ENCODE peak calls at places on chromosomes 5 and 9, in ten cellular contexts. F is neural crest cell, S is choroid plexus epithelial cell, I is right lobe of liver, C is K562, Q is heart right ventricle, P is hepatocyte, R is H9, N is lower leg skin, K is neural progenitor cell. M is an unnamed sample.

GRCh38 chr9:131854334-131854733 is 114.5 kb upstream of the RAPGEF1 start:
- DNase-seq in F (no peak), S (peak), I (no peak), C (no peak), Q (no peak), P (no peak), R (no peak), N (no peak), K (no peak), M (no peak)

GRCh38 chr5:168086104-168086610 is 205.3 kb upstream of the WWC1 start:
- DNase-seq in F (no peak), S (no peak), I (no peak), C (no peak), Q (no peak), P (peak), R (no peak), N (no peak), K (no peak), M (no peak)

GRCh38 chr9:129273136-129273895 is 95.3 kb upstream of the IER5L start:
- DNase-seq in F (no peak), S (no peak), I (peak), C (no peak), Q (no peak), P (no peak), R (no peak), N (no peak), K (no peak), M (no peak)

GRCh38 chr9:79353856-79354520 is 217.8 kb upstream of the TLE4 start:
- DNase-seq in F (no peak), S (peak), I (no peak), C (no peak), Q (no peak), P (no peak), R (no peak), N (no peak), K (no peak), M (no peak)

GRCh38 chr9:13974891-13975290 is 339.1 kb downstream of the NFIB start:
- DNase-seq in F (no peak), S (no peak), I (no peak), C (no peak), Q (no peak), P (no peak), R (no peak), N (no peak), K (no peak), M (no peak)

GRCh38 chr5:102826629-102827028 is 71.5 kb downstream of the PAM start:
- DNase-seq in F (no peak), S (no peak), I (no peak), C (no peak), Q (no peak), P (no peak), R (no peak), N (no peak), K (peak), M (no peak)

GRCh38 chr9:106127771-106128170 is 433.4 kb downstream of the TMEM38B start:
- DNase-seq in F (no peak), S (no peak), I (no peak), C (no peak), Q (no peak), P (no peak), R (no peak), N (no peak), K (no peak), M (no peak)

GRCh38 chr9:126722252-126722921 is 82.5 kb upstream of the ZBTB43 start:
- DNase-seq in F (peak), S (peak), I (peak), C (peak), Q (peak), P (peak), R (peak), N (peak), K (peak), M (peak)

GRCh38 chr5:80466669-80467485 is 21.0 kb upstream of the FAM151B start:
- DNase-seq in F (no peak), S (peak), I (no peak), C (no peak), Q (no peak), P (no peak), R (no peak), N (no peak), K (no peak), M (no peak)

GRCh38 chr5:109743770-109744212 is 54.1 kb downstream of the MAN2A1 start:
- DNase-seq in F (no peak), S (peak), I (no peak), C (peak), Q (no peak), P (peak), R (no peak), N (no peak), K (peak), M (no peak)

GRCh38 chr5:6462671-6463070 is 14.0 kb downstream of the UBE2QL1 start:
- DNase-seq in F (no peak), S (no peak), I (no peak), C (no peak), Q (no peak), P (no peak), R (no peak), N (no peak), K (no peak), M (no peak)

GRCh38 chr9:7974335-7975005 is 174.9 kb upstream of the DMAC1 start:
- DNase-seq in F (no peak), S (no peak), I (no peak), C (no peak), Q (no peak), P (no peak), R (no peak), N (no peak), K (no peak), M (no peak)

GRCh38 chr9:130500340-130500771 is 55.6 kb downstream of the ASS1 start:
- DNase-seq in F (no peak), S (no peak), I (peak), C (no peak), Q (no peak), P (peak), R (no peak), N (no peak), K (no peak), M (no peak)

GRCh38 chr9:35407846-35408245 is 82.1 kb upstream of the RUSC2 start:
- DNase-seq in F (no peak), S (no peak), I (no peak), C (no peak), Q (no peak), P (no peak), R (no peak), N (no peak), K (no peak), M (no peak)

GRCh38 chr9:136609838-136610311 is 52.8 kb upstream of the EGFL7 start:
- DNase-seq in F (no peak), S (no peak), I (no peak), C (no peak), Q (no peak), P (no peak), R (no peak), N (no peak), K (no peak), M (no peak)

GRCh38 chr5:132074772-132075718 is 1.5 kb downstream of the CSF2 start:
- DNase-seq in F (no peak), S (no peak), I (no peak), C (peak), Q (no peak), P (no peak), R (no peak), N (no peak), K (peak), M (no peak)

GRCh38 chr5:9063615-9064245 is 482.1 kb downstream of the SEMA5A start:
- DNase-seq in F (no peak), S (no peak), I (no peak), C (no peak), Q (no peak), P (no peak), R (no peak), N (no peak), K (no peak), M (no peak)

GRCh38 chr5:53335115-53335514 is 145.3 kb upstream of the FST start:
- DNase-seq in F (no peak), S (no peak), I (peak), C (no peak), Q (no peak), P (peak), R (peak), N (no peak), K (peak), M (no peak)

GRCh38 chr5:81233080-81233634 is at the start of gene CKMT2:
- DNase-seq in F (peak), S (peak), I (peak), C (peak), Q (peak), P (peak), R (peak), N (no peak), K (peak), M (peak)

GRCh38 chr9:89878003-89878411 is 273.2 kb downstream of the GADD45G start:
- DNase-seq in F (no peak), S (no peak), I (peak), C (no peak), Q (no peak), P (no peak), R (peak), N (no peak), K (no peak), M (no peak)

GRCh38 chr5:67350185-67350584 is 153.6 kb upstream of the CD180 start:
- DNase-seq in F (no peak), S (no peak), I (no peak), C (no peak), Q (no peak), P (no peak), R (no peak), N (no peak), K (no peak), M (no peak)

GRCh38 chr9:70563437-70564204 is 149.2 kb upstream of the KLF9 start:
- DNase-seq in F (no peak), S (peak), I (no peak), C (no peak), Q (no peak), P (no peak), R (no peak), N (no peak), K (no peak), M (no peak)

GRCh38 chr9:36141288-36141687 is 4.8 kb downstream of the GLIPR2 start:
- DNase-seq in F (no peak), S (peak), I (no peak), C (no peak), Q (no peak), P (no peak), R (peak), N (no peak), K (peak), M (peak)

GRCh38 chr5:54292866-54293265 is 17.5 kb downstream of the ARL15 start:
- DNase-seq in F (no peak), S (no peak), I (no peak), C (peak), Q (no peak), P (no peak), R (no peak), N (no peak), K (no peak), M (no peak)

GRCh38 chr5:145811834-145812625 is 23.1 kb downstream of the PRELID2 start:
- DNase-seq in F (no peak), S (peak), I (no peak), C (no peak), Q (no peak), P (peak), R (no peak), N (no peak), K (peak), M (no peak)
- TF ChIP-seq CTCF in F (peak), S (peak), I (no peak), C (peak), Q (no peak), P (peak), R (peak), N (no peak), K (peak), M (no peak)

GRCh38 chr9:95666096-95666784 is 149.5 kb upstream of the PTCH1 start:
- DNase-seq in F (no peak), S (no peak), I (no peak), C (no peak), Q (no peak), P (no peak), R (no peak), N (no peak), K (no peak), M (no peak)
- TF ChIP-seq CTCF in F (no peak), S (no peak), I (no peak), C (no peak), Q (no peak), P (no peak), R (no peak), N (no peak), K (no peak), M (no peak)

DNA sequence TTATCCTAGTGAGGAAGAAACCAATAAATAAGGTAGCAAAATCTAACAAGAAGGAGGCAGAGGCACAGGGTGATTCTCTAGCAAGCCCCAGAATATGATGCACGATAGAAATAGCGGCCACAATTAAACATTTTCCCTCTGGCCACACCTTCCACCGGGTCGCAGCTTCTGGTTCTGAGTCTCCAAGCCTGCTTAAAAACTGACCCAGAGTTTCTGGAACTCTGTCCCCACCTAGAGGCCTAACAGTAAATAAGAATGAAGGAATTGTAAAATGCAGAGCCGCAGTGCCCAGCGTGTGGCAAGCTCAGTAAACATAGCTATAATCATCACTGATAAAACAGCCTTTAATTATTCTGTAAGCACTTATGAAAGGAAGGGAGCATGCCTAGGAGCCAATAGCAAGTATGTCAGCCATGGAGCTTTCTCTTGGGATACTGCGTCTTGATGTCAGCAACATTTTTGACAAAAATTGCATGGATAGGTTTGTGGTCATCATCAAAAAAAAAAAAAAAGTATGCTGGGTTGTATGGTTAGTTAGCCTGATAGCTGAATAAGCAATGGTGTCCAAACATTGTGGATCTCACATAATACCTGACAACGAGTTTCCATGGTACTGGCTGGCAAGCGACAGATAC is 465.5 kb downstream of the DNAH5 start:
- DNase-seq in F (peak), S (peak), I (peak), C (peak), Q (no peak), P (peak), R (peak), N (no peak), K (peak), M (peak)
- TF ChIP-seq CTCF in F (peak), S (peak), I (peak), C (peak), Q (no peak), P (peak), R (peak), N (no peak), K (peak), M (peak)

DNA sequence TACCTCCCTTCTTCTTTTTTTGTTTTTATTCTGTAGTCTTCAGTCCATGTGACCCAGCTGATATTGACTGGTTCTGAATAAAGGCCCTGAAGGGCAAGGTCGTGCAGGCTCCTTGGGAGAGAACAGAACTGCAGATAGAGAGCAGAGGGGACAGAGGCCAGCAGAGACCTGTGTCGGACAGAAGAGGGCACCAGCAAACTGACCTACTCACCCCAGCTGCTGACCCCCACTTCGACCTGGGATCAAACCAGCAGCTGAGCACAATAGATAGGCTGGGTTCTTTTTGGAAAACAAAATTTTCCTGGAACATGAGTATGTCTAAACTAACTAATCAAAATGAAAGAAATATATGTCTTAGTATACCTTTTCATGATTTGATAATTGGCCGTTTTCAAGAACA is 695.1 kb downstream of the NR2F1-AS1 start:
- DNase-seq in F (peak), S (no peak), I (no peak), C (no peak), Q (no peak), P (no peak), R (peak), N (no peak), K (peak), M (peak)
- TF ChIP-seq CTCF in F (peak), S (no peak), I (peak), C (no peak), Q (no peak), P (peak), R (peak), N (no peak), K (peak), M (peak)

GRCh38 chr5:147223343-147223742 is 11.5 kb upstream of the STK32A start:
- DNase-seq in F (no peak), S (peak), I (no peak), C (no peak), Q (no peak), P (no peak), R (no peak), N (no peak), K (no peak), M (no peak)

GRCh38 chr5:147226512-147226911 is 8.3 kb upstream of the STK32A start:
- DNase-seq in F (no peak), S (no peak), I (no peak), C (no peak), Q (no peak), P (no peak), R (no peak), N (no peak), K (no peak), M (no peak)

GRCh38 chr5:147225938-147226337 is 8.9 kb upstream of the STK32A start:
- DNase-seq in F (no peak), S (no peak), I (no peak), C (no peak), Q (no peak), P (no peak), R (no peak), N (no peak), K (no peak), M (no peak)

GRCh38 chr5:147223951-147224791 is 10.7 kb upstream of the STK32A start:
- DNase-seq in F (no peak), S (peak), I (no peak), C (peak), Q (no peak), P (peak), R (no peak), N (no peak), K (peak), M (peak)
- TF ChIP-seq CTCF in F (peak), S (peak), I (peak), C (no peak), Q (peak), P (peak), R (peak), N (no peak), K (peak), M (peak)

DNA sequence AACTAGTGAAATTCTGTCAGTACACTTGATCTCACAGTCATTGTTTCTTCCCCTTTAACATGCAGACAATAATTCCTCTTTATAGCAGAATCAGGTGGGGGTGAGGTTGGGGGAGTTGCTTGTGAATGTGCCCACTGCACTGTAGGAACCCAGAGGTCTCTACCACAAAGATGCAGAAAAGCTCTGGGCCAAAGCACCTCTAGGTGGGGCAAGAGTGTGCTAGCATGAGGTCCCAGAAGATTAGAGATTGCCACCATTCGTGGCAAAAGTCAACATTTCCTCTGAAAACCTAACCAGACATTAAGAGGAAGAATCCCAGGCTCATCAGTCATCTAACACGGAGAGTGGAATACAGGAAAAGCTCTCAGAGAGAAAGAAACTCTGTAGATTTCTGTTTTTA is 74.5 kb downstream of the PTCD2 start:
- DNase-seq in F (no peak), S (no peak), I (no peak), C (peak), Q (no peak), P (peak), R (no peak), N (no peak), K (peak), M (no peak)
- TF ChIP-seq CTCF in F (peak), S (peak), I (peak), C (peak), Q (no peak), P (peak), R (peak), N (no peak), K (peak), M (peak)

GRCh38 chr5:77844408-77845272 is 68.5 kb upstream of the TBCA start:
- DNase-seq in F (no peak), S (peak), I (no peak), C (no peak), Q (no peak), P (no peak), R (no peak), N (no peak), K (peak), M (peak)
- TF ChIP-seq CTCF in F (no peak), S (peak), I (no peak), C (no peak), Q (no peak), P (peak), R (no peak), N (no peak), K (no peak), M (no peak)

GRCh38 chr5:27130587-27130986 is 92.2 kb upstream of the CDH9 start:
- DNase-seq in F (no peak), S (no peak), I (no peak), C (no peak), Q (no peak), P (no peak), R (no peak), N (no peak), K (no peak), M (no peak)

GRCh38 chr5:27129926-27130325 is 91.5 kb upstream of the CDH9 start:
- DNase-seq in F (no peak), S (no peak), I (no peak), C (no peak), Q (no peak), P (no peak), R (no peak), N (no peak), K (no peak), M (no peak)

GRCh38 chr5:27125856-27126255 is 87.5 kb upstream of the CDH9 start:
- DNase-seq in F (no peak), S (peak), I (no peak), C (no peak), Q (no peak), P (no peak), R (no peak), N (no peak), K (no peak), M (no peak)

DNA sequence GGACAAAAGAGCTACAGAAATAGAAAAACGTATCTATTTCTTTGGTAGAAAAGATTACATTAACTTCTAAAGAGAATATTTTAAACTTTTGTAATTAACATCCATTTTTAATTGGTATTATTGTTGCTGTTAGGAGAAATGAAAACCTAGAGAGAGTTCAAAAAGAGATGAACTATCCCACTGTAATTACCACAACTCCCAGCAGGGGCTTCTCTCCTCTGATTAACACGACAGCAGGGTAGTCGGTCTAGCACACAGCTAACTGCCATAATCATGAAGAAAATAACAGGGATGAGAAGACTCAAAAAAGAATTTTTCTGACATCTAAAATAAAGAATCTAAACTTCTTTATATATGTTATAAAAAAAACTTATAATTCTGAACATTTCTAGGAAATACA is 86.2 kb upstream of the CDH9 start:
- DNase-seq in F (peak), S (peak), I (no peak), C (peak), Q (no peak), P (peak), R (no peak), N (no peak), K (peak), M (peak)
- TF ChIP-seq CTCF in F (peak), S (peak), I (peak), C (peak), Q (no peak), P (peak), R (peak), N (no peak), K (peak), M (peak)

GRCh38 chr5:122498163-122498562 is 186.1 kb downstream of the SNCAIP start:
- DNase-seq in F (peak), S (peak), I (no peak), C (no peak), Q (no peak), P (peak), R (peak), N (no peak), K (peak), M (peak)
- TF ChIP-seq CTCF in F (peak), S (peak), I (peak), C (peak), Q (no peak), P (peak), R (peak), N (no peak), K (peak), M (peak)

GRCh38 chr5:16411235-16411634 is 54.4 kb downstream of the ZNF622 start:
- DNase-seq in F (no peak), S (no peak), I (no peak), C (no peak), Q (no peak), P (no peak), R (no peak), N (no peak), K (no peak), M (no peak)
- TF ChIP-seq CTCF in F (no peak), S (no peak), I (no peak), C (no peak), Q (no peak), P (no peak), R (no peak), N (no peak), K (no peak), M (no peak)